ENCODE peak calls at places on chromosomes 3 and 15, in five cellular contexts. I is lower leg skin, U is heart left ventricle, W is upper lobe of left lung, E is Peyer's patch. F is an unnamed sample.

GRCh38 chr3:160038862-160039562 is 50.4 kb downstream of the IL12A start:
- DNase-seq in I (no peak), U (peak), W (peak), E (no peak), F (no peak)

GRCh38 chr15:81184188-81184587 is 12.5 kb upstream of the IL16 start:
- DNase-seq in I (peak), U (peak), W (no peak), E (no peak), F (no peak)

GRCh38 chr3:112582242-112582874 is 20.5 kb downstream of the SLC35A5 start:
- DNase-seq in I (no peak), U (no peak), W (no peak), E (no peak), F (no peak)

GRCh38 chr3:197524128-197524527 is 31.6 kb downstream of the BDH1 start:
- DNase-seq in I (no peak), U (no peak), W (no peak), E (no peak), F (no peak)

GRCh38 chr3:52195823-52196331 is 2.1 kb upstream of the ALAS1 start:
- DNase-seq in I (peak), U (no peak), W (no peak), E (peak), F (no peak)

GRCh38 chr3:143648218-143648617 is 200.1 kb downstream of the SLC9A9 start:
- DNase-seq in I (no peak), U (no peak), W (no peak), E (no peak), F (no peak)

GRCh38 chr3:172320468-172320867 is 127.8 kb downstream of the GHSR start:
- DNase-seq in I (no peak), U (no peak), W (no peak), E (no peak), F (no peak)

GRCh38 chr15:70140543-70141375 is 43.0 kb upstream of the TLE3 start:
- DNase-seq in I (no peak), U (no peak), W (no peak), E (no peak), F (no peak)

GRCh38 chr3:100650651-100651611 is 41.5 kb downstream of the ADGRG7 start:
- DNase-seq in I (peak), U (no peak), W (no peak), E (no peak), F (no peak)

GRCh38 chr3:25849641-25850040 is 59.8 kb downstream of the OXSM start:
- DNase-seq in I (no peak), U (no peak), W (no peak), E (no peak), F (no peak)

GRCh38 chr3:142976621-142977398 is 13.3 kb upstream of the PAQR9 start:
- DNase-seq in I (peak), U (peak), W (peak), E (no peak), F (no peak)

GRCh38 chr3:110533089-110533488 is 538.5 kb upstream of the NECTIN3 start:
- DNase-seq in I (no peak), U (no peak), W (no peak), E (no peak), F (no peak)

GRCh38 chr15:56244811-56245576 is 1.3 kb upstream of the RFX7 start:
- DNase-seq in I (peak), U (peak), W (peak), E (peak), F (peak)

GRCh38 chr15:63362196-63362595 is 19.4 kb downstream of the CA12 start:
- DNase-seq in I (no peak), U (peak), W (no peak), E (peak), F (no peak)

GRCh38 chr3:127632441-127632840 is 3.5 kb downstream of the PODXL2 start:
- DNase-seq in I (no peak), U (no peak), W (no peak), E (no peak), F (no peak)

DNA sequence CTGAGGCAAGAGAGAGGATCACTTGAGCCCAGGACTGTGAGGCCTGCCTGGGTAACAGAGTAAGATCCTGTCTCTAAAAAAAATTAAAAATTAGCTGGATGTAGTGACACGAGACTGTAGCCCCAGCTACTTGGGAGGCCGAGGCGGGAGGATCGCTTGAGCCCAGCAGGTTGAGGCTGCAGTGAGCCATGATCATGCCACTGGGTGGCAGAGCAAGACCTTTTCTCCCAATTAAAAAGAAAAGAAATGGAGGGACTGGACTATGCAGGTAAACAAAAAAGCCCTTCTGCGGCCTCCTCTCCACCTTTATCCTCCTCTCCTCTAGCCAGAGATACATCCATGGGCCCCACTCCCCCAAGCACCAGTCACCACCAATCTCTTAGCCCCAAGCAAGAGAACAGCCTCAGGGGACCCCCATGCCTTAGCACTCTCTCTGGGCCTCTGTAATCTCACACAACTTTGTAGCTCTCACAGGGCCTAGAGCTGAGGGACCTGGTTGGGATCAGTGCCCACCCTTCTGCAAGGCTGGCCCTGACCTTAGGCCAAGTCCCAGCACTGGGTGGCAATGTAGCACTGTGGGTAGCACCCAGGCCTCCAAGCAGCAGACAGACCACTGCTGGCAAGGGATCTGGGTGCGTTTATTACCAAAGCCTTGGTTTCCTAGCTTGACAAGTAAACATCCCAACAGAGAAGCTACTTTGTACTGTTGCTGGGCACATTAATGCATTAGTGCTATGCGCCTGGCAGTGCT is 43.4 kb downstream of the FAM174B start:
- DNase-seq in I (no peak), U (no peak), W (no peak), E (peak), F (no peak)
- TF ChIP-seq CTCF in I (no peak), U (no peak), W (no peak), E (peak), F (no peak)

DNA sequence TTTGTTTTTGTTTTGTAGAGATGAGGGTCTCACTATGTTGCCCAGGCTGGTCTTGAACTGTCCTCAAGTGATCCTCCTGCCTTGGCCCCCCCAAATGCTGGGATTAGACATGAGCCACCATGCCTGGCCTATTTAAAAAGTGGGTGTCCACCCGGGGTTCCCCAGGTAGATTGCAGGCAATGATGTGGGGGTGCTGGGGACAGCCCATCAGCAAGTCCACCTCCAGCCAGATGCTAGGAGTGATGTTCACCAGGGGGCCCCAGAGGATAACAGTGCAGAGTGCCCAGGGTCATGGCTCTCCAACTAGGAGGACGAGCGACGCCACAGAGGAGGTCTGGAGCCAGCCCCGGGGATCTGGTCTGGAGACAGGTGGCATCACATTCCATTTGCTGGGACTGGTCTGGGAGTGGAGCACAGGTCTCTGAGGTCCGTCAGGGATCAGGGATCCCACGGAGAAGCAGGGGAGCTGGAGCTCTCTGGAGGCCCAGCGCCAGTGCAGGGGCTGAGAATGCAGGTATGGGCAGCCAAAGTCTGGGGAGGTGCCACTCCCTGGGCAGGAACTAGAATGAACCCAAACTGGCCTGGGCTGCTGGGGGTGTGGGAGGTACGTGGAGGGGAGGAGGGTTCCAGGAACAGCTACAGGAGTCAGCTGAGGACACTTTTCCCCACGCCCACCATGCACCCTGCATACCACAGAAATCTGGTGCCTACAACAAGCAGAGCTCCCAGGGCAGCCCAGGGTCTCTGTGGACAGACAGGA is 51.2 kb upstream of the PCSK6 start:
- DNase-seq in I (no peak), U (peak), W (peak), E (no peak), F (no peak)
- TF ChIP-seq CTCF in I (no peak), U (peak), W (no peak), E (no peak), F (no peak)

GRCh38 chr3:53940651-53941050 is 49.0 kb upstream of the SELENOK start:
- DNase-seq in I (no peak), U (no peak), W (no peak), E (no peak), F (no peak)

GRCh38 chr3:53938645-53939044 is 47.0 kb upstream of the SELENOK start:
- DNase-seq in I (no peak), U (no peak), W (no peak), E (no peak), F (no peak)

GRCh38 chr3:53939081-53939582 is 47.5 kb upstream of the SELENOK start:
- DNase-seq in I (no peak), U (no peak), W (no peak), E (no peak), F (no peak)

GRCh38 chr3:53936347-53936746 is 44.7 kb upstream of the SELENOK start:
- DNase-seq in I (no peak), U (no peak), W (no peak), E (no peak), F (no peak)

GRCh38 chr3:53935283-53935901 is 43.7 kb upstream of the SELENOK start:
- DNase-seq in I (no peak), U (no peak), W (no peak), E (no peak), F (no peak)
- TF ChIP-seq CTCF in I (no peak), U (no peak), W (no peak), E (no peak), F (no peak)

DNA sequence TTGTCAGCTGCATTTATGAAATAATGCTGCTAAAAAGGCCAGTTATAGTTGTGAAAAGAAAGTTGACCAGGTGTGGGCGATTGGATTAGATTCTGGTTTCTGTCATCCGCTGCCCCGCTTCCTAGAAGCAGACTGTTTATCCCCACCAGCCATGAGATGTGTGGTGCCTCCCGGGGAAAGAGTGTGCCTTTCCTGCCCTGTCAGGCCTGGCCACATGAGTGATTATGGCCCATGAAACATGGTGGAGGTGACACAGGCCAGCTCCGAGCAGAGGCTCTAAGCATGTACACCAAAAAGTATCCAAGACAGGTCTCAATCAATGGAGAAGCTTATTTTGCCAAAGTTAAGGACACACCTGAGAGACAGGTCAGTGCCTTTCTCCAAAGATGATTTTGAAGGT is 85.4 kb upstream of the ABHD2 start:
- DNase-seq in I (no peak), U (no peak), W (no peak), E (no peak), F (no peak)
- TF ChIP-seq CTCF in I (no peak), U (no peak), W (no peak), E (no peak), F (no peak)

GRCh38 chr15:101070024-101070423 is 150.9 kb downstream of the LRRK1 start:
- DNase-seq in I (no peak), U (no peak), W (no peak), E (no peak), F (no peak)

GRCh38 chr15:101070502-101071273 is 151.5 kb downstream of the LRRK1 start:
- DNase-seq in I (no peak), U (no peak), W (no peak), E (peak), F (no peak)

GRCh38 chr15:101068523-101068960 is 149.4 kb downstream of the LRRK1 start:
- DNase-seq in I (no peak), U (peak), W (no peak), E (no peak), F (no peak)

GRCh38 chr15:101067660-101068522 is 148.7 kb downstream of the LRRK1 start:
- DNase-seq in I (no peak), U (peak), W (no peak), E (no peak), F (no peak)

GRCh38 chr15:101068961-101069734 is 150.0 kb downstream of the LRRK1 start:
- DNase-seq in I (no peak), U (peak), W (no peak), E (no peak), F (no peak)
- TF ChIP-seq CTCF in I (no peak), U (no peak), W (no peak), E (no peak), F (no peak)

DNA sequence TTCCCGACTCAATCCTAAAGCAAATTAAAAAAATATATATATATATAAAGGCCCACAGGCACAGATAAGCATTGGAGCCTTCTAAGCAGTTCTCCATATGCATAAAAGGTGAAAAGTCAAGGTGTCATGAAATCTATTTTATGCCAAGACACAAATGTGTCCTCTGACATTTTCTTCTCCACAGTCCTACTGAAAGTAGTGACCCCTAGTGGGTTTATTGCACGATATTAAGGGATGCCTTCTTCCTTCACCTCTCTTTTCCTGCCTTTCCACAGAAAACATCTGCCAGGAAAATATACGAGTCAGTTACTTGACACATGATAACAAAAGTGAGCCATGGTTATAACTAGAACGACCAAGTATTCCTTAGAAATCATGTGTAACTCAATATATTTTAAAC is 303.2 kb downstream of the TIGIT start:
- DNase-seq in I (no peak), U (no peak), W (no peak), E (no peak), F (no peak)
- TF ChIP-seq CTCF in I (no peak), U (no peak), W (no peak), E (no peak), F (no peak)

DNA sequence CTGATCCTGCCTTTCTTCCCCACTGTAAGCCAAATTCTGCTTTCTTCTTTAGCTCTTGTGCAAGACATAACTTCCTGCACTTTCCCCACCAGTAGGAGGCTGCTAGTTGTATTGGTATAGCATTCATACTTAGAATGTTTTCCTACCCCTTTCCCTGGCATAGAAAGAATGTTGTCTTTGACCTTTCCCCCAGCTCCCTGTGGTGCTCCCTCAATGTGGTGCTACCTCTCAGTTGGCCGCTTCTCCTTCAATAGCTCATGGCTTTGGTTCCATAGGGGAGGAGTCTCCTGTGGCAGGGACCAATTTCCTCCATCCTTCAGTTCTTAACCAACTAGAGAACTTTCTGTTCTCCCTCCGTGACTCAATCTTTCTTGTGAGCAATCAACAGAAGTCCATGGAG is 67.5 kb upstream of the AKAP13 start:
- DNase-seq in I (no peak), U (no peak), W (no peak), E (no peak), F (no peak)
- TF ChIP-seq CTCF in I (no peak), U (no peak), W (no peak), E (no peak), F (no peak)

DNA sequence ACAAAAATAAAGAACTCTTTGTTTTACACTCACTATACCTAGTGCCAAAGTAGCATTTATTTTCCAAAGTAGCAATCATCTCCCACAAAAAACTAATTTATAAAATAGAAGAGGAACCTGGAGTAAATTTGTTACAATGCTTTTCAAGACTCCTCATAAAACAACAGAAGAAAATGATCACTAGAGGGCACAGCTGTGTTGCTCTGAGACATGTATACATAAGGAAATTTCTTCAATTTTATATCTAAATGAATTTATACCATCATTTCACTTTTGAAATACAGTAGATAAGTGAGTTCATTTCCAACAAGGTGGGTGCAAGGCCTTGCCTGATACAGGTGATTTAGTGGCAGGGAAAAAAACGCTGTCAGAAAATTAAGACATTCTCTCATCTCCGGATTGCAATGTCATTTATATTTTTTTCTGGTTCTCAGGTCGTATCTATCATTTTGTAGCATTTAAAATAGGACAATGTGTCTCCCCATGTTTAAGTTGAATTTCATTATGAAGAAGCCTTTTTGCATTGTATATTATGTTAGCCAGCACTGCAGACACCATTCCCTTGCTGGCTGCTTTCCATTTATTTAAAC is 25.3 kb upstream of the ARHGEF26 start:
- DNase-seq in I (no peak), U (no peak), W (no peak), E (no peak), F (no peak)
- TF ChIP-seq CTCF in I (no peak), U (peak), W (no peak), E (peak), F (no peak)